ENCODE peak calls at places on chromosome 20, in eight cellular contexts. L is mammary epithelial cell, T is adrenal gland, A is left ventricle myocardium inferior, D is OCI-LY7, C is PC-9, S is stomach, U is fibroblast of lung. P is an unnamed sample.
A peak's percentile ranks its signal among the peaks of the same experiment; 100 is the strongest.

GRCh38 chr20:47360489-47361267 is 4.2 kb upstream of the ZMYND8 start:
- DNase-seq in L (peak; percentile 88), T (peak; percentile 88), A (peak; percentile 92), D (no peak), C (peak; percentile 84), S (peak; percentile 86), U (peak; percentile 96), P (peak; percentile 95)

GRCh38 chr20:64009811-64010387 is 26.1 kb upstream of the C20orf204 start:
- DNase-seq in L (no peak), T (no peak), A (no peak), D (no peak), C (no peak), S (no peak), U (no peak), P (no peak)

GRCh38 chr20:33108641-33109040 is 29.2 kb downstream of the BPIFB4 start:
- DNase-seq in L (no peak), T (no peak), A (no peak), D (no peak), C (no peak), S (no peak), U (no peak), P (no peak)

GRCh38 chr20:19780261-19780660 is 22.2 kb downstream of the RIN2 start:
- DNase-seq in L (no peak), T (no peak), A (no peak), D (no peak), C (no peak), S (no peak), U (no peak), P (peak; percentile 42)

GRCh38 chr20:189611-190010 is at the start of gene DEFB128:
- DNase-seq in L (no peak), T (no peak), A (no peak), D (no peak), C (no peak), S (no peak), U (no peak), P (no peak)

GRCh38 chr20:15342987-15343639 is 1005.7 kb upstream of the FLRT3 start:
- DNase-seq in L (no peak), T (no peak), A (no peak), D (no peak), C (no peak), S (no peak), U (no peak), P (no peak)

GRCh38 chr20:38297916-38298674 is 5.9 kb upstream of the BPI start:
- DNase-seq in L (no peak), T (no peak), A (no peak), D (no peak), C (no peak), S (no peak), U (no peak), P (no peak)

GRCh38 chr20:35828916-35829315 is 57.1 kb downstream of the PHF20 start:
- DNase-seq in L (no peak), T (no peak), A (no peak), D (no peak), C (no peak), S (no peak), U (no peak), P (no peak)

GRCh38 chr20:53402233-53403005 is 191.2 kb downstream of the ZNF217 start:
- DNase-seq in L (no peak), T (no peak), A (no peak), D (no peak), C (no peak), S (no peak), U (no peak), P (no peak)

GRCh38 chr20:20820104-20820503 is 107.7 kb upstream of the RALGAPA2 start:
- DNase-seq in L (no peak), T (no peak), A (no peak), D (no peak), C (no peak), S (peak; percentile 37), U (no peak), P (no peak)

GRCh38 chr20:32560989-32561830 is 23.9 kb downstream of the NOL4L start:
- DNase-seq in L (no peak), T (no peak), A (no peak), D (no peak), C (no peak), S (no peak), U (no peak), P (no peak)

GRCh38 chr20:34445177-34446065 is 70.8 kb upstream of the DYNLRB1 start:
- DNase-seq in L (no peak), T (no peak), A (no peak), D (no peak), C (no peak), S (no peak), U (no peak), P (no peak)

GRCh38 chr20:19975436-19975799 is 41.7 kb upstream of the NAA20 start:
- DNase-seq in L (no peak), T (peak; percentile 36), A (peak; percentile 29), D (no peak), C (no peak), S (no peak), U (peak; percentile 57), P (no peak)

DNA sequence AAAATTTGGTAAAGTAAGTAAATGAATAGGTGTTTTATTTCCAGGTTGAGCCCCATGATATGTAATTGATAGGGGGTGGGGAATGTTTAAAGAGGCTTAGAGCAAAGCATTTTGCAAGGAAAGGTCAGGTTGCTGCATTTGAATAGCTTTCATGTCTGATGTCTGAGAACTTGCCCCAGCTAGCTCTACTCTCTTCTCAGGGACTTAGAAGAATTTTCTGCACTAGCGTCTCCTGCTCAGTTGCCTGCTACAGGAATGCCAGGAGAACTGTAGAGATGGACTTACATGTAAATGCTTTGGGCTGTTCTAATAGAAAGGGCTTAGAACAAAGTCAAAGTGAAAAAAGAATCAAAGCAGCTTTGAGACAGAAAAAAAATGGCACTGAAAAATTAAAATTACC is 35.5 kb downstream of the TRMT6 start:
- DNase-seq in L (no peak), T (no peak), A (no peak), D (no peak), C (no peak), S (no peak), U (no peak), P (no peak)
- H3K9me3 ChIP-seq in L (no peaks in the 10 kb centered on the region), T (no peaks in the 10 kb centered on the region), A (no peaks in the 10 kb centered on the region), D (no peaks in the 10 kb centered on the region), C (no peaks in the 10 kb centered on the region), S (no peaks in the 10 kb centered on the region), U (no peaks in the 10 kb centered on the region), P (no peaks in the 10 kb centered on the region)

GRCh38 chr20:52160049-52160448 is 31.5 kb downstream of the ZFP64 start:
- DNase-seq in L (no peak), T (no peak), A (no peak), D (no peak), C (no peak), S (no peak), U (no peak), P (no peak)

GRCh38 chr20:52166150-52166549 is 25.4 kb downstream of the ZFP64 start:
- DNase-seq in L (no peak), T (no peak), A (no peak), D (no peak), C (no peak), S (no peak), U (no peak), P (no peak)

DNA sequence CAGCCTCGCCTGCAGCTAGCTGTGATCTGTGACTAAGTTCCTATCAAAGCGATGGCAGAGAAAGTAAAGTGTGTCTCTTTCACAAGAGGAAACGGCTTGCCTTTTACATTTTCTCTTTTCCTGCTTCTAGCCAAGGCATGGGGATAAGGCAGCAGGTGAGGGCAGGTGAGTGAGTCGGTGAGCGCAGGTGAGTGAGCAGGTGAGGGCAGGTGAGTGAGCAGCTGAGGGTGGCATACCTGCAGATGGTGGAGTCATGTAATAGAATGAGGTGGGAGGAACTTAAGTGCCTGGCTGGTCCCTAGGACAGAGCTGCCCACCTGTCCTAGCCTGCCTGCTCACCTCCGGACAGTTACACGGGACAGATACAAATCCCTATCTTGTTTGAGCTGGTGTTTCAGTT is 30.8 kb downstream of the ZFP64 start:
- DNase-seq in L (no peak), T (no peak), A (no peak), D (no peak), C (no peak), S (no peak), U (no peak), P (no peak)
- TF ChIP-seq CTCF in L (no peak), T (no peak), A (no peak), D (no peak), C (no peak), S (no peak), U (no peak), P (no peak)

GRCh38 chr20:56592211-56592610 is 36.9 kb upstream of the TFAP2C start:
- DNase-seq in L (no peak), T (no peak), A (no peak), D (no peak), C (peak; percentile 20), S (no peak), U (no peak), P (no peak)

GRCh38 chr20:56588996-56589395 is 40.1 kb upstream of the TFAP2C start:
- DNase-seq in L (no peak), T (no peak), A (no peak), D (no peak), C (no peak), S (no peak), U (no peak), P (no peak)

GRCh38 chr20:56587307-56588108 is 41.6 kb upstream of the TFAP2C start:
- DNase-seq in L (peak; percentile 7), T (no peak), A (no peak), D (no peak), C (no peak), S (no peak), U (no peak), P (no peak)

GRCh38 chr20:56590888-56591287 is 38.2 kb upstream of the TFAP2C start:
- DNase-seq in L (no peak), T (no peak), A (no peak), D (no peak), C (no peak), S (no peak), U (no peak), P (no peak)

GRCh38 chr20:56589633-56590032 is 39.5 kb upstream of the TFAP2C start:
- DNase-seq in L (no peak), T (no peak), A (no peak), D (no peak), C (no peak), S (no peak), U (no peak), P (no peak)
- H3K9me3 ChIP-seq in L (no peaks in the 10 kb centered on the region), T (no peaks in the 10 kb centered on the region), A (no peaks in the 10 kb centered on the region), D (no peaks in the 10 kb centered on the region), C (no peaks in the 10 kb centered on the region), S (no peaks in the 10 kb centered on the region), U (no peaks in the 10 kb centered on the region), P (no peaks in the 10 kb centered on the region)

GRCh38 chr20:59123677-59124060 is 40.0 kb upstream of the ZNF831 start:
- DNase-seq in L (no peak), T (no peak), A (no peak), D (peak; percentile 14), C (no peak), S (no peak), U (no peak), P (peak; percentile 12)

GRCh38 chr20:59120919-59121318 is 42.7 kb upstream of the ZNF831 start:
- DNase-seq in L (no peak), T (no peak), A (no peak), D (peak; percentile 48), C (no peak), S (no peak), U (no peak), P (no peak)

GRCh38 chr20:59123011-59123676 is 40.5 kb upstream of the ZNF831 start:
- DNase-seq in L (no peak), T (no peak), A (no peak), D (peak; percentile 88), C (no peak), S (no peak), U (no peak), P (no peak)

GRCh38 chr20:59121714-59122376 is 41.8 kb upstream of the ZNF831 start:
- DNase-seq in L (no peak), T (no peak), A (no peak), D (peak; percentile 31), C (no peak), S (no peak), U (no peak), P (no peak)

GRCh38 chr20:59122377-59122932 is 41.2 kb upstream of the ZNF831 start:
- DNase-seq in L (no peak), T (no peak), A (no peak), D (peak; percentile 38), C (no peak), S (no peak), U (no peak), P (no peak)
- TF ChIP-seq CTCF in L (no peak), T (no peak), A (no peak), D (no peak), C (no peak), S (no peak), U (no peak), P (no peak)

P was measured in ascending aorta.